ENCODE peak calls at places on chromosomes 1 and 21, in four cellular contexts. J is PC-3, B is adipocyte, D is neuronal stem cell. X is an unnamed sample.

GRCh38 chr1:230958370-230958769 is 20.3 kb downstream of the TTC13 start:
- DNase-seq in B (no peak), J (no peak), D (no peak), X (no peak)

GRCh38 chr1:236864996-236865877 is 70.1 kb downstream of the MTR start:
- DNase-seq in B (peak; percentile 12), D (no peak), J (no peak), X (no peak)

GRCh38 chr21:18840239-18840638 is 436.7 kb upstream of the TMPRSS15 start:
- DNase-seq in J (peak; percentile 75), B (peak; percentile 0), D (no peak), X (peak; percentile 60)

GRCh38 chr21:35819134-35819533 is 241.2 kb downstream of the SETD4 start:
- DNase-seq in D (no peak), J (no peak), B (no peak), X (no peak)

GRCh38 chr1:220233927-220234326 is 38.3 kb downstream of the RAB3GAP2 start:
- DNase-seq in D (no peak), B (no peak), J (no peak), X (no peak)

GRCh38 chr1:32931760-32932159 is 30.6 kb upstream of the TMEM54 start:
- DNase-seq in D (no peak), B (no peak), J (no peak), X (no peak)

GRCh38 chr1:65757531-65757930 is 35.2 kb upstream of the PDE4B start:
- DNase-seq in J (no peak), D (no peak), B (no peak), X (no peak)

GRCh38 chr1:94922756-94923465 is 4.0 kb downstream of the CNN3 start:
- DNase-seq in J (no peak), D (no peak), B (peak; percentile 77), X (no peak)

GRCh38 chr21:43716376-43717165 is 2.4 kb upstream of the PDXK start:
- DNase-seq in J (no peak), B (peak; percentile 25), D (no peak), X (no peak)

GRCh38 chr1:84259376-84259775 is 42.1 kb upstream of the SAMD13 start:
- DNase-seq in D (no peak), J (no peak), B (no peak), X (no peak)

GRCh38 chr1:109557520-109557919 is 9.1 kb downstream of the GNAI3 start:
- DNase-seq in B (no peak), D (no peak), J (no peak), X (no peak)

GRCh38 chr1:177429234-177429633 is 258.5 kb downstream of the BRINP2 start:
- DNase-seq in D (no peak), B (no peak), J (no peak), X (no peak)

GRCh38 chr1:183635112-183635605 is 424 bp downstream of the ARPC5 start:
- DNase-seq in J (no peak), D (no peak), B (peak; percentile 69), X (no peak)

GRCh38 chr1:208183977-208184901 is 59.9 kb downstream of the PLXNA2 start:
- DNase-seq in J (peak; percentile 99), B (peak; percentile 98), D (no peak), X (no peak)

GRCh38 chr1:29646161-29646775 is 409.9 kb downstream of the PTPRU start:
- DNase-seq in D (no peak), B (no peak), J (no peak), X (no peak)

GRCh38 chr1:240591552-240591951 is 20.4 kb downstream of the GREM2 start:
- DNase-seq in J (no peak), D (no peak), B (no peak), X (no peak)

GRCh38 chr1:28508435-28508754 is 2.6 kb downstream of the RCC1 start:
- DNase-seq in J (no peak), B (no peak), D (no peak), X (no peak)

GRCh38 chr1:165675794-165676193 is 22.6 kb downstream of the ALDH9A1 start:
- DNase-seq in D (no peak), J (peak; percentile 59), B (no peak), X (no peak)

GRCh38 chr1:53343831-53344668 is 16.2 kb upstream of the LRP8 start:
- DNase-seq in B (peak; percentile 47), D (no peak), J (no peak), X (no peak)

GRCh38 chr1:15950763-15951295 is 25.1 kb downstream of the ZBTB17 start:
- DNase-seq in J (no peak), B (peak; percentile 76), D (no peak), X (no peak)

GRCh38 chr1:33177996-33178540 is 3.8 kb downstream of the TRIM62 start:
- DNase-seq in B (no peak), J (no peak), D (no peak), X (no peak)

GRCh38 chr21:38505654-38506523 is 7.6 kb upstream of the ERG start:
- DNase-seq in B (peak; percentile 91), D (peak; percentile 58), J (peak; percentile 85), X (peak; percentile 72)

GRCh38 chr1:67214420-67215174 is 48.3 kb downstream of the IL23R start:
- DNase-seq in D (no peak), J (peak; percentile 68), B (peak; percentile 63), X (peak; percentile 28)

GRCh38 chr1:233704882-233705723 is 91.2 kb downstream of the KCNK1 start:
- DNase-seq in D (no peak), B (no peak), J (no peak), X (no peak)

GRCh38 chr21:35528109-35529042 is 479.3 kb upstream of the RUNX1 start:
- DNase-seq in J (no peak), D (no peak), B (peak; percentile 17), X (no peak)

GRCh38 chr1:7335224-7335879 is 435.7 kb upstream of the VAMP3 start:
- DNase-seq in D (no peak), B (no peak), J (peak; percentile 11), X (no peak)

GRCh38 chr1:17686258-17686657 is 68.9 kb upstream of the ACTL8 start:
- DNase-seq in B (no peak), J (no peak), D (no peak), X (no peak)

GRCh38 chr1:231929311-231929710 is 302.7 kb downstream of the DISC1 start:
- DNase-seq in J (no peak), D (peak; percentile 46), B (peak; percentile 21), X (peak; percentile 5)

GRCh38 chr1:202585591-202585934 is 124.7 kb downstream of the SYT2 start:
- DNase-seq in D (no peak), J (no peak), B (peak; percentile 68), X (no peak)

GRCh38 chr1:39722495-39722894 is 16.2 kb upstream of the PPIE start:
- DNase-seq in B (no peak), J (peak; percentile 84), D (no peak), X (no peak)

GRCh38 chr1:235503333-235504121 is 725 bp downstream of the B3GALNT2 start:
- DNase-seq in B (peak; percentile 79), J (peak; percentile 31), D (no peak), X (peak; percentile 63)

GRCh38 chr1:177631770-177632169 is 338.1 kb downstream of the SEC16B start:
- DNase-seq in D (no peak), J (no peak), B (no peak), X (no peak)

GRCh38 chr1:37954316-37954971 is 7.6 kb upstream of the INPP5B start:
- DNase-seq in D (no peak), B (no peak), J (no peak), X (no peak)

GRCh38 chr1:160169553-160170399 is 18.4 kb downstream of the ATP1A4 start:
- DNase-seq in J (no peak), D (peak; percentile 67), B (no peak), X (peak; percentile 99)

GRCh38 chr1:194273660-194274059 is 1087.2 kb upstream of the B3GALT2 start:
- DNase-seq in J (no peak), B (peak; percentile 44), D (no peak), X (no peak)
- H3K9ac ChIP-seq in J (no peak overlapping the region), B (no peak overlapping the region), D (no peak overlapping the region), X (no peak overlapping the region)

DNA sequence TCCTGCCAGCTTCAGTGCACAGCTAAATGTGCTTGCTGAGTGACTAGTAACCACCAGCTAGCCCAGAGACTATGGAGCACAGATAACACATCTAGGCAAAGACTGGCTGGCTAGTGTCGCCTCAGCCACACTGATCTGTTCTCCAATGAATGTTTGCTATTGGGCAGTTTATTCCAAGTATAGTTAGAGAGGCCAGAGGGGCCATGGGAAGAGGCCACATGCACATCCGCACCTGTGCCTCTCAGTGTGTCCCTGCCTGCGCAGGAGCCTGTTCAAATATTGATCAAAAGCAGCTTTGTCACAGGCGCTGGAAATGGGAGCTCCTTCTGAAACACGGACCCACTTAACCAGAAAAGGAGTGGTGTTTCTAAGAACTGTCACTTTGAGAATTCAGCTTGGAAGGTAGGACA is 51.3 kb upstream of the ATP1A1 start:
- DNase-seq in J (no peak), D (no peak), B (no peak), X (no peak)
- H3K4me1 ChIP-seq in J (no peaks in the 10 kb centered on the region), D (no peaks in the 10 kb centered on the region), B (no peaks in the 10 kb centered on the region), X (no peaks in the 10 kb centered on the region)

GRCh38 chr1:116806671-116807070 is 52.4 kb downstream of the CD2 start:
- DNase-seq in B (no peak), J (no peak), D (no peak), X (no peak)
- H3K9ac ChIP-seq in B (no peak overlapping the region), J (no peak overlapping the region), D (no peak overlapping the region), X (no peak overlapping the region)

GRCh38 chr21:42513151-42513984 is at the start of gene SLC37A1:
- DNase-seq in B (peak; percentile 51), J (peak; percentile 44), D (no peak), X (no peak)

GRCh38 chr21:42513985-42514882 is 582 bp downstream of the SLC37A1 start:
- DNase-seq in D (no peak), J (peak; percentile 44), B (peak; percentile 31), X (peak; percentile 68)

GRCh38 chr21:42514883-42515228 is 1.2 kb downstream of the SLC37A1 start:
- DNase-seq in D (no peak), J (peak; percentile 37), B (no peak), X (no peak)

GRCh38 chr21:42518216-42518615 is 4.6 kb downstream of the SLC37A1 start:
- DNase-seq in J (peak; percentile 92), B (no peak), D (no peak), X (no peak)

GRCh38 chr21:42515708-42516502 is 2.3 kb downstream of the SLC37A1 start:
- DNase-seq in J (peak; percentile 97), D (no peak), B (no peak), X (no peak)
- H3K4me1 ChIP-seq in J (peaks cover 44% of the 10 kb centered on the region), D (peaks cover 10% of the 10 kb centered on the region), B (peaks cover 8% of the 10 kb centered on the region), X (peaks cover 12% of the 10 kb centered on the region)

X was measured in NT2/D1.